ENCODE peak calls at places on chromosomes 11 and 22, in six cellular contexts. A is IMR-90, E is HCT116, T is heart right ventricle, Q is uterus, H is lower leg skin. C is an unnamed sample.
A peak's percentile ranks its signal among the peaks of the same experiment; 100 is the strongest.

GRCh38 chr22:36395922-36396321 is 8.2 kb upstream of the MYH9 start:
- DNase-seq in Q (no peak), T (no peak), E (no peak), A (peak; percentile 81), H (no peak), C (no peak)

GRCh38 chr11:28858076-28858475 is 749.9 kb downstream of the METTL15 start:
- DNase-seq in A (peak; percentile 16), T (no peak), Q (no peak), H (no peak), E (no peak), C (no peak)

GRCh38 chr11:117478126-117478856 is 150.6 kb downstream of the CEP164 start:
- DNase-seq in Q (no peak), E (no peak), T (no peak), A (no peak), H (no peak), C (no peak)

GRCh38 chr11:7573558-7574296 is 59.9 kb downstream of the PPFIBP2 start:
- DNase-seq in H (no peak), A (no peak), Q (no peak), T (no peak), E (no peak), C (no peak)

GRCh38 chr22:24989541-24989951 is 37.0 kb downstream of the KIAA1671 start:
- DNase-seq in Q (no peak), T (no peak), H (no peak), E (no peak), A (no peak), C (no peak)

GRCh38 chr22:44393066-44393465 is 80.3 kb upstream of the SHISAL1 start:
- DNase-seq in E (no peak), A (no peak), Q (no peak), H (peak; percentile 82), T (no peak), C (peak; percentile 54)

GRCh38 chr11:128509990-128510389 is 77.4 kb downstream of the ETS1 start:
- DNase-seq in A (peak; percentile 79), H (no peak), T (no peak), E (no peak), Q (no peak), C (no peak)

GRCh38 chr11:78414321-78415051 is 3.1 kb downstream of the GAB2 start:
- DNase-seq in A (peak; percentile 43), H (no peak), T (no peak), Q (no peak), E (no peak), C (no peak)

GRCh38 chr22:49551446-49551845 is 276.2 kb downstream of the BRD1 start:
- DNase-seq in T (no peak), A (no peak), E (no peak), Q (no peak), H (peak; percentile 82), C (no peak)

GRCh38 chr11:94740083-94740974 is 27.8 kb upstream of the AMOTL1 start:
- DNase-seq in Q (peak; percentile 66), H (peak; percentile 87), A (no peak), T (peak; percentile 54), E (no peak), C (no peak)

GRCh38 chr11:15483205-15483604 is 368.5 kb downstream of the INSC start:
- DNase-seq in H (no peak), T (no peak), A (no peak), Q (no peak), E (no peak), C (no peak)

GRCh38 chr22:38957046-38957770 is at the start of gene APOBEC3A:
- DNase-seq in Q (no peak), A (no peak), T (no peak), E (no peak), H (no peak), C (peak; percentile 65)

GRCh38 chr11:66863428-66864125 is 6.7 kb downstream of the LRFN4 start:
- DNase-seq in H (no peak), E (no peak), T (no peak), A (no peak), Q (no peak), C (no peak)

GRCh38 chr11:33452806-33453205 is 195.6 kb downstream of the HIPK3 start:
- DNase-seq in E (no peak), A (peak; percentile 94), Q (no peak), H (no peak), T (no peak), C (no peak)

GRCh38 chr22:36873614-36874308 is 13.0 kb downstream of the NCF4 start:
- DNase-seq in Q (peak; percentile 26), H (no peak), T (peak; percentile 43), A (peak; percentile 45), E (peak; percentile 37), C (no peak)

GRCh38 chr11:7457211-7457610 is 28.1 kb upstream of the OLFML1 start:
- DNase-seq in A (no peak), E (no peak), Q (no peak), T (no peak), H (no peak), C (no peak)

GRCh38 chr11:36249271-36249670 is 40.0 kb downstream of the COMMD9 start:
- DNase-seq in T (no peak), A (peak; percentile 91), E (no peak), H (no peak), Q (no peak), C (no peak)

GRCh38 chr11:8381871-8382396 is 118.3 kb upstream of the LMO1 start:
- DNase-seq in H (no peak), Q (no peak), E (no peak), A (no peak), T (no peak), C (no peak)

GRCh38 chr22:49004484-49005399 is 822.9 kb downstream of the BRD1 start:
- DNase-seq in E (no peak), A (no peak), H (peak; percentile 75), T (no peak), Q (no peak), C (peak; percentile 74)

DNA sequence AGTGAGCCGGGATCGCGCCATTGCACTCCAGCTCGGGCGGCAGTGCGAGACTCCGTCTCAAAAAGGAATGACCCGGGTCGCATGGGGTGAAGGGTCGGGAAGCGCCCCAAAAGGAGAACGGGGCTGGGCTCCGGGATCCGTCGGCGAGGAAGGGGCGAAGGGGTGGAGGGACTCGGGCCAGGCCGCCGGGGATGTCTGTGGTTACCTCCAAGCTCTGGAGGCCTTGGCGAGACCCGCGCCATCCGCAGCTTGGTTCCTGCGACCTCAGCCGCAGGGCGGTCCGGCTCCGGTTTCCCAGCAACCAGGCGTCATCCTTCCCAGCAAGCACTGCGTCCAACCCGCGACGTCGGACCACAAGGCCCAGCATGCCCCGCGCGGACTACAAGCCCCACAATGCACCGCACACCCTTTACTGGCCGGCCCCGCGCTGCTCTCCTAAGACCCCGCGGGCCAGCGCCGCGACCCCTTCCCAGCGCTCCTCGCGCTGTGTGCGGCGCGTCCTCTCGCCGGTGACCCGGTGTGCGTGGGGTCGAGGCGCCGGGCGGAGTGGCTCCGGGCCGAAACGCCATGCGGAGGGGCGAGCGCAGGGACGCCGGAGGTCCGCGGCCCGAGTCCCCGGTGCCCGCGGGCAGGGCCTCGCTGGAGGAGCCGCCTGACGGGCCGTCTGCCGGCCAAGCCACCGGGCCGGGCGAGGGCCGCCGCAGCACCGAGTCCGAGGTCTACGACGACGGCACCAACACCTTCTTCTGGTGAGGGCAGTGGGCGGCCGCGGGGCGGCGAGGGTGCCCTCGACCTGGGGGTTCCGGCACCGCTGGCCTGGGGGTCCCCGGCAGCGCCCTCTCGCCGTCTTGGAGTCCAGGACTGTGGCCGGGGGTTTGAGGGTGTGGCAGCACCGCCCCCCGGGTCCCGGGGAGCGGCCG is at the start of gene PTDSS2:
- DNase-seq in A (peak; percentile 94), H (peak; percentile 99), E (peak; percentile 91), T (peak; percentile 97), Q (peak; percentile 95), C (no peak)
- TF ChIP-seq CTCF in A (no peak), H (no peak), E (no peak), T (no peak), Q (peak; percentile 20), C (no peak)

DNA sequence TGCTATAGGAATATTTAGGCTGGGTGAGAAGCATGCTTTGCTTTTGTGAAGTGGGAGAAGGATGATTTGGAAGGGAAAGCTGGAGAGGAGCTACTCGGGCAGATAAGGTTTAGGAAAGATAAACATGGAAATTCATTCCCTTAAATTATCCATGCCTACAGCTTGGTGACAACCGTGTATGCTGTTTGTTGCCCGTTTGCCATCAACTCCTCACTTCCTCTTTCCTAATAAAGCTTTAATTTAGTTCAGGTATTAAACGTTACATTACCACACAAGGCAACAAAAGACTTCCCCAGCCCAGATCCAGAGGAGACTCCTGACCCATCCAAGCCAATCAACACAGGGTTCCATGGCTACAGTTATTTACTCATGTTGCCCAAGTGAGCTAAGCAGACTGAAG is 101.8 kb upstream of the GRAMD1B start:
- DNase-seq in Q (no peak), H (no peak), A (no peak), T (no peak), E (no peak), C (no peak)
- TF ChIP-seq CTCF in Q (no peak), H (no peak), A (no peak), T (no peak), E (no peak), C (no peak)

DNA sequence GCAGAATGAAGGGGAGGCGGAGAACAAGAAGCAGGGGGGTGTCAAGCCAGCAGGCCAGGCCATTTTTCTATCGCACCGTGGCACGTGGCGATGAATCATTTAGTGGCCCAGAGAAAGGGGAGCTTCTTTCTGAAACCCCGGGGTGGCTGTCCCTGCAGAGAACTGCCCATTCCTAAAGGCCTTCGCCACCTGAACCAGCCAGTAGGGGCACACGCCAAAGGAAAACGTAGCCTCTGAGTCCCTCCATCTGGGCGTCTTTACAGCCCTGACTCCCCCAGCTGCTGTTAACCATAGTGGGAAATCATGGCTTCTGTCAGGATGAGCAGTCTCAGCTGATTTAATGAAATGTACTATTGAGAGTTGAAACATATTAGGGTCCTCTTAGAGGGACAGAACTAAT is 8.9 kb downstream of the ASPHD2 start:
- DNase-seq in H (no peak), T (no peak), E (no peak), Q (no peak), A (no peak), C (no peak)
- TF ChIP-seq CTCF in H (no peak), T (no peak), E (no peak), Q (no peak), A (no peak), C (no peak)

DNA sequence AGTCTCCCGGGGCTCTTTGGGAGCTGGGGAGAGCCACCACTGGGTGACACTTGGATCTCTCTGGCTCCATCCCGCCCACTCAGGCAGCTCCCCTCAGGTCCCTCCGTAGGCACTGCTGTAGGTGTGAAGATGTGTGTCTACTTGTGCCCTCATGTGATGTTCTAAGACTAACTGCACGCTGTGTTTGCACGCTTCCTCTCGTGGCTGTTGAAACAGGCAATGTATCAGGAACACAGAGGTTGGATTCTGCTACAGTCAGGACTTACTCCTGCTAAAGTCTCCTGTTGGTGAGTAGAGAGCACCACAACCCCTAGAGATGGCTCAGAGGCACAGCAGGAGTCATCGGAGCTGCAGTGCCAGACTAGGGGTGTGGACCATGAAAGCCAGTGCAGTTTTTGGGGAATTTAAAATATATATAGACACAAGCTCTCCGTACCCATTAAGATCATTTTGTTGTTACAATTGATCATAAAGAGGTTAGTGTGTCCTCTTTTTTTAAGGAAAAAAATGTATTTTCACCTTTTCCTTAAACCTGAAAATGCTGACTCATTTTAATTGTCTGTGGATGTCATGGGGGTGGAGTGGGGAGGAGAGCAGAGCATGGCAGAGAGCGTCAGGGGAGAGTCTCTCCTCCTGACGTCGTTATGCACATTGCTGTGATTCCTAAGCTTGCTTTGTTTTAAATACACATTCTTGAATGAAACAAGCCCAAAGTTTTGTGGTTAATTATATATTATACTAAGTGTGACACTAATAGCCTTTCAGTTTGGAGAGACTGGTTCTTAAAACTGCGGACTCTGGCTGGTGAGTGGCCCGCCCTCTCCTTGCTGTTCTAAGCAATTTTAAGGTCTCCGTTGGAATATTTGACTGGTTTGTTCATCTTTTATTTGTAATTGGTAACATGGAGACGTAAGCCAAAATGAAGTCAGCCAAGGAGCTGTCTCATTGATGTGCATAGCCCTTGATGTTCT is 16.2 kb upstream of the CTTN start:
- DNase-seq in Q (no peak), E (no peak), A (peak; percentile 95), H (peak; percentile 52), T (no peak), C (peak; percentile 36)
- TF ChIP-seq CTCF in Q (no peak), E (peak; percentile 7), A (peak; percentile 37), H (no peak), T (no peak), C (peak; percentile 43)